ENCODE peak calls at places on chromosomes 16 and 17, in five cellular contexts. One of them, this sample, is unnamed.

GRCh38 chr16:58428621-58429557 is 36.6 kb downstream of the GINS3 start:
- DNase-seq in MG63: no peak
- DNase-seq in colonic mucosa: no peak
- DNase-seq in transverse colon: no peak
- DNase-seq in GM12878: no peak
- DNase-seq in this sample: no peak

GRCh38 chr17:83122834-83123233 is 43.4 kb downstream of the METRNL start:
- DNase-seq in MG63: no peak
- DNase-seq in colonic mucosa: no peak
- DNase-seq in transverse colon: peak; percentile 2
- DNase-seq in GM12878: no peak
- DNase-seq in this sample: no peak

GRCh38 chr16:66295761-66296546 is 70.5 kb upstream of the CDH5 start:
- DNase-seq in MG63: no peak
- DNase-seq in colonic mucosa: no peak
- DNase-seq in transverse colon: no peak
- DNase-seq in GM12878: no peak
- DNase-seq in this sample: no peak

GRCh38 chr17:36949461-36949927 is 740 bp downstream of the AATF start:
- DNase-seq in MG63: no peak
- DNase-seq in colonic mucosa: no peak
- DNase-seq in transverse colon: no peak
- DNase-seq in GM12878: no peak
- DNase-seq in this sample: no peak

GRCh38 chr17:80960797-80961452 is 30.7 kb upstream of the CHMP6 start:
- DNase-seq in MG63: no peak
- DNase-seq in colonic mucosa: no peak
- DNase-seq in transverse colon: no peak
- DNase-seq in GM12878: no peak
- DNase-seq in this sample: no peak

GRCh38 chr17:43939886-43940285 is 2.4 kb downstream of the PPY start:
- DNase-seq in MG63: no peak
- DNase-seq in colonic mucosa: no peak
- DNase-seq in transverse colon: no peak
- DNase-seq in GM12878: no peak
- DNase-seq in this sample: no peak

GRCh38 chr16:87582221-87582965 is 19.9 kb upstream of the JPH3 start:
- DNase-seq in MG63: peak; percentile 82
- DNase-seq in colonic mucosa: peak; percentile 49
- DNase-seq in transverse colon: peak; percentile 21
- DNase-seq in GM12878: no peak
- DNase-seq in this sample: no peak

GRCh38 chr16:62225675-62226074 is 189.4 kb upstream of the CDH8 start:
- DNase-seq in MG63: peak; percentile 76
- DNase-seq in colonic mucosa: peak; percentile 66
- DNase-seq in transverse colon: peak; percentile 60
- DNase-seq in GM12878: peak; percentile 24
- DNase-seq in this sample: peak; percentile 85

GRCh38 chr17:64497565-64498035 is 746 bp upstream of the POLG2 start:
- DNase-seq in MG63: no peak
- DNase-seq in colonic mucosa: no peak
- DNase-seq in transverse colon: no peak
- DNase-seq in GM12878: no peak
- DNase-seq in this sample: no peak

GRCh38 chr16:15857779-15858560 is 1.1 kb upstream of the MYH11 start:
- DNase-seq in MG63: peak; percentile 22
- DNase-seq in colonic mucosa: peak; percentile 26
- DNase-seq in transverse colon: peak; percentile 49
- DNase-seq in GM12878: no peak
- DNase-seq in this sample: no peak

GRCh38 chr17:65455972-65456343 is 105.5 kb downstream of the AXIN2 start:
- DNase-seq in MG63: peak; percentile 23
- DNase-seq in colonic mucosa: peak; percentile 34
- DNase-seq in transverse colon: peak; percentile 35
- DNase-seq in GM12878: no peak
- DNase-seq in this sample: no peak

GRCh38 chr17:61423967-61424649 is 24.5 kb downstream of the TBX2 start:
- DNase-seq in MG63: no peak
- DNase-seq in colonic mucosa: no peak
- DNase-seq in transverse colon: no peak
- DNase-seq in GM12878: no peak
- DNase-seq in this sample: no peak

GRCh38 chr16:5938607-5939006 is 841.0 kb upstream of the EEF2KMT start:
- DNase-seq in MG63: no peak
- DNase-seq in colonic mucosa: no peak
- DNase-seq in transverse colon: no peak
- DNase-seq in GM12878: no peak
- DNase-seq in this sample: no peak

GRCh38 chr17:62870581-62870964 is 62.5 kb upstream of the MARCHF10 start:
- DNase-seq in MG63: no peak
- DNase-seq in colonic mucosa: no peak
- DNase-seq in transverse colon: no peak
- DNase-seq in GM12878: no peak
- DNase-seq in this sample: no peak

GRCh38 chr16:68065716-68066305 is 19.4 kb upstream of the NFATC3 start:
- DNase-seq in MG63: no peak
- DNase-seq in colonic mucosa: no peak
- DNase-seq in transverse colon: no peak
- DNase-seq in GM12878: no peak
- DNase-seq in this sample: no peak

GRCh38 chr16:75764154-75764768 is 38.0 kb upstream of the CPHXL start:
- DNase-seq in MG63: peak; percentile 21
- DNase-seq in colonic mucosa: peak; percentile 60
- DNase-seq in transverse colon: peak; percentile 61
- DNase-seq in GM12878: peak; percentile 53
- DNase-seq in this sample: peak; percentile 66

GRCh38 chr16:53945996-53946395 is 242.0 kb downstream of the FTO start:
- DNase-seq in MG63: no peak
- DNase-seq in colonic mucosa: no peak
- DNase-seq in transverse colon: no peak
- DNase-seq in GM12878: no peak
- DNase-seq in this sample: peak; percentile 79

DNA sequence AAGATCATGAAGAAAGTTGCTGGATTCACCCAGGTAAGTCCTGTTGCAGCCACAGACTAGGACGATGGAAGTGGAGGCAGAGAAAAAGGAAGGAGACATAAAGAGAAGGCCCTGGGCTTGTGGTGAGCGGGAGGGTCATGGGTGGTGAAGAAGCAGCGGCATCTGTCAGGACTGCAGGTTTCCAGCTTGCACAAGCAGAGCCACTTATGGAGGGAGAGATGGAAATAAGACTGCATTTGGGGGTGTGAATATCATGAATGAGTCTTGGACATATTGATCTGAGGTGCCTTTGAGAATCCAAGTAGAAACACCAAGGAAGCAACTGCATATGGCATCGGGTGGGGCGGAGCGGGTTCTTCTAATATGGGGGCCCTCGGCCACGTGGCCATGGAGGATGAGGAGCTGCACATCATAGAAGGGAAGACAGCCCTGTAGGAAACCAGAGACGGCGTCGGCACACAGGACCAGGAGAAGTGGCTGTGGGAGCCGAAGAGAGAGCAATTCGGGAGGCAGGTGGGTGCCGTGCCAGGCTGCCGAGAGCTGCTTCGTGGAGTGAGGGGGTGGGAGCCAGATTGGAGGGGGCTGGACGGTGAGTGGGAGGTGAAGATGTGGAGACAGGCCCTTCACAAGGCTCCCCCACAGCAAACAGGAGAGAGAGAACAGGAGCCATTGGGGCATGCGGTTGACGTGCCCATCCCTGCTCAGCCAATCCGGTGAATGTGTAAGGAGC is 243.5 kb downstream of the GSG1L start:
- DNase-seq in MG63: no peak
- DNase-seq in colonic mucosa: no peak
- DNase-seq in transverse colon: no peak
- DNase-seq in GM12878: no peak
- DNase-seq in this sample: no peak
- H3K4me3 ChIP-seq in MG63: no peak overlapping the region
- H3K4me3 ChIP-seq in colonic mucosa: no peak overlapping the region
- H3K4me3 ChIP-seq in transverse colon: no peak overlapping the region
- H3K4me3 ChIP-seq in GM12878: no peak overlapping the region
- H3K4me3 ChIP-seq in this sample: no peak overlapping the region

DNA sequence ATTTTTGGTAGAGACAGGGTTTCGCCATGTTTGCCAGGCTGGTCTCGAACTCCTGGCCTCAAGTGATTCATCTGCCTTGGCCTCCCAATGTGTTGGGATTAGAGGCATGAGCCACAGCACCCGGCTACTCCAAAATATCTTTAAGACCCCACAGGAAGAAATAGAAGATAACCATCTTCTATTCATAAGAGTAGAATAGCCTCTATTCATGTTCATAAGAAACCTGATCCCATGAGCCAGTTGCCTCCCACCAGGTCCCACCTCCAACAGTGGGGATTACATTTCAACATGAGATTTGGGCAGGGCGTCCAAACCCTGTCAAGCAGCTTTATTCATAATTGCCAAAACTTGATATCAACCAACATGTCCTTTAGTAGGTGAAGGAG is 13.9 kb upstream of the TMC7 start:
- DNase-seq in MG63: no peak
- DNase-seq in colonic mucosa: no peak
- DNase-seq in transverse colon: no peak
- DNase-seq in GM12878: no peak
- DNase-seq in this sample: no peak
- H3K4me3 ChIP-seq in MG63: no peak overlapping the region
- H3K4me3 ChIP-seq in colonic mucosa: no peak overlapping the region
- H3K4me3 ChIP-seq in transverse colon: no peak overlapping the region
- H3K4me3 ChIP-seq in GM12878: no peak overlapping the region
- H3K4me3 ChIP-seq in this sample: no peak overlapping the region

GRCh38 chr16:14186007-14186953 is 115.2 kb downstream of the MRTFB start:
- DNase-seq in MG63: no peak
- DNase-seq in colonic mucosa: no peak
- DNase-seq in transverse colon: no peak
- DNase-seq in GM12878: no peak
- DNase-seq in this sample: peak; percentile 55
- H3K4me3 ChIP-seq in MG63: no peak overlapping the region
- H3K4me3 ChIP-seq in colonic mucosa: no peak overlapping the region
- H3K4me3 ChIP-seq in transverse colon: peak overlapping the region; percentile 33
- H3K4me3 ChIP-seq in GM12878: no peak overlapping the region
- H3K4me3 ChIP-seq in this sample: no peak overlapping the region

DNA sequence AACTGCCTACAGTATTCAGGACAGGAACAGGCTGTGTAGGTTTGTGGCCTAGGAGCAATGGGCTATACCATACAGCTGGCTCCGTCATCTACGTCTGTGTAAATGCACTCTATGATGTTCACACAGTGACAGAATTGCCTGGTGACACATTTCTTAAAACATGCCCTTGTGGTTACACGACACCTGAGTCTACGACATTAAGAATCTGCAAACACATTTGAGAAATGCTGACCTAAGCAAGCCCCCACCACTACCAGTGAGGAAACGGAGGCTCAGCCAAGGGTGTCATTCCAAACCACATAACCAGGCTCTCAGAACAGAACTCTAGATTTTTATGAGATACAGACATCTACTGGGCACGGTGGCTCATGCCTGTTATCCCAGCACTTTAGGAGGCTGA is 23.5 kb downstream of the USP36 start:
- DNase-seq in MG63: no peak
- DNase-seq in colonic mucosa: no peak
- DNase-seq in transverse colon: no peak
- DNase-seq in GM12878: no peak
- DNase-seq in this sample: peak; percentile 93
- H3K4me3 ChIP-seq in MG63: no peak overlapping the region
- H3K4me3 ChIP-seq in colonic mucosa: no peak overlapping the region
- H3K4me3 ChIP-seq in transverse colon: no peak overlapping the region
- H3K4me3 ChIP-seq in GM12878: no peak overlapping the region
- H3K4me3 ChIP-seq in this sample: no peak overlapping the region

DNA sequence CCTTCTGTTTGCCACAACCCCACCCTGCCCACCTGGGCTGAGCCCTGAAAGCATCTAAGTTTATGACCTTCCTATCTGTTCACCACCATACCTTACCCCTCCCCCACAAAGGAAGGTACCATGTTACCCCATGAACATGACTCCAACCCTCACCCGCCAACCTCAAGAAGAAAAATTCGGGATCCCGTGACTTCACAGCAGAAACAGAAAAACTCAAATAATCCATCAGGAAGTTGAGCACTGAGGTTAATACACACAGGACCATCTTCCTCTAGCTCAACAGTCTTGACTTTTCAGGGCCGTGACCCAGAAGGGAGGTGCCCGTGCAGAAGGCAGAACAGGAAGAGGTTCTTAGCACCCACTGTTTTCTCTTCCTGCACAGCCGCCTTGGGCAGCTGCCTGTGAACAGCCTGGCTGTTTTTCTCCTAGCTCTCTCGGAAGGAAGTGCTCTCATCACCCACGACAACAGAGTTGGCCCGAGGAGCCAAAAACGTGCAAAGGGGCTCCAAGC is 101.3 kb downstream of the XYLT1 start:
- DNase-seq in MG63: no peak
- DNase-seq in colonic mucosa: peak; percentile 64
- DNase-seq in transverse colon: peak; percentile 71
- DNase-seq in GM12878: peak; percentile 53
- DNase-seq in this sample: peak; percentile 73
- H3K4me3 ChIP-seq in MG63: no peak overlapping the region
- H3K4me3 ChIP-seq in colonic mucosa: no peak overlapping the region
- H3K4me3 ChIP-seq in transverse colon: peak overlapping the region; percentile 2
- H3K4me3 ChIP-seq in GM12878: peak overlapping the region; percentile 41
- H3K4me3 ChIP-seq in this sample: peak overlapping the region; percentile 41

GRCh38 chr17:46977750-46978488 is 1.1 kb downstream of the RPRML start:
- DNase-seq in MG63: no peak
- DNase-seq in colonic mucosa: no peak
- DNase-seq in transverse colon: no peak
- DNase-seq in GM12878: no peak
- DNase-seq in this sample: no peak

GRCh38 chr17:46979023-46979870 is at the start of gene RPRML:
- DNase-seq in MG63: peak; percentile 75
- DNase-seq in colonic mucosa: peak; percentile 32
- DNase-seq in transverse colon: peak; percentile 27
- DNase-seq in GM12878: no peak
- DNase-seq in this sample: peak; percentile 22

GRCh38 chr17:46978489-46979022 is 497 bp downstream of the RPRML start:
- DNase-seq in MG63: peak; percentile 31
- DNase-seq in colonic mucosa: no peak
- DNase-seq in transverse colon: no peak
- DNase-seq in GM12878: no peak
- DNase-seq in this sample: no peak

GRCh38 chr17:46976626-46977270 is 2.3 kb downstream of the RPRML start:
- DNase-seq in MG63: no peak
- DNase-seq in colonic mucosa: no peak
- DNase-seq in transverse colon: no peak
- DNase-seq in GM12878: no peak
- DNase-seq in this sample: no peak

GRCh38 chr17:46977348-46977747 is 1.7 kb downstream of the RPRML start:
- DNase-seq in MG63: no peak
- DNase-seq in colonic mucosa: peak; percentile 31
- DNase-seq in transverse colon: peak; percentile 19
- DNase-seq in GM12878: no peak
- DNase-seq in this sample: peak; percentile 50
- H3K4me3 ChIP-seq in MG63: no peak overlapping the region
- H3K4me3 ChIP-seq in colonic mucosa: no peak overlapping the region
- H3K4me3 ChIP-seq in transverse colon: no peak overlapping the region
- H3K4me3 ChIP-seq in GM12878: no peak overlapping the region
- H3K4me3 ChIP-seq in this sample: no peak overlapping the region